ENCODE peak calls at places on chromosomes 11 and 22, in nine cellular contexts. J is putamen; Z is stimulated activated CD8-positive, alpha-beta memory T cell treated with anti-CD3 and anti-CD28 coated beads, Interleukin-2, amount 100 ng/mL, for 1 hour; W is spleen; K is stimulated activated CD4-positive, alpha-beta T cell treated with anti-CD3 and anti-CD28 coated beads, TNF-alpha, amount 100 ng/mL, for 48 hours; L is NCI-H460; A is HL-60; R is sciatic nerve; O is ELR. G is an unnamed sample.

GRCh38 chr11:62242021-62242420 is at the start of gene SCGB1D2:
- DNase-seq in J (no peak), Z (no peak), W (no peak), K (no peak), L (no peak), A (no peak), R (no peak), O (no peak), G (no peak)

GRCh38 chr11:77127969-77128691 is at the start of gene MYO7A:
- DNase-seq in J (peak; percentile 46), Z (no peak), W (no peak), K (no peak), L (no peak), A (no peak), R (peak; percentile 74), O (peak; percentile 34), G (no peak)

GRCh38 chr11:60810583-60810982 is 25.4 kb downstream of the MS4A10 start:
- DNase-seq in J (no peak), Z (no peak), W (no peak), K (no peak), L (no peak), A (no peak), R (no peak), O (no peak), G (no peak)

GRCh38 chr11:113634940-113635575 is 71.0 kb downstream of the TMPRSS5 start:
- DNase-seq in J (no peak), Z (no peak), W (no peak), K (no peak), L (no peak), A (no peak), R (no peak), O (no peak), G (no peak)

GRCh38 chr11:27025957-27026356 is 14.7 kb upstream of the BBOX1 start:
- DNase-seq in J (no peak), Z (no peak), W (no peak), K (no peak), L (no peak), A (no peak), R (no peak), O (no peak), G (no peak)

GRCh38 chr11:94757037-94757681 is 11.0 kb upstream of the AMOTL1 start:
- DNase-seq in J (no peak), Z (no peak), W (no peak), K (no peak), L (no peak), A (no peak), R (no peak), O (no peak), G (no peak)

GRCh38 chr11:129192150-129192549 is at the start of gene ARHGAP32:
- DNase-seq in J (no peak), Z (no peak), W (no peak), K (no peak), L (peak; percentile 31), A (no peak), R (no peak), O (peak; percentile 40), G (no peak)

GRCh38 chr11:63850946-63851345 is 12.0 kb downstream of the MARK2 start:
- DNase-seq in J (no peak), Z (no peak), W (peak; percentile 15), K (no peak), L (no peak), A (no peak), R (no peak), O (no peak), G (no peak)

GRCh38 chr22:46770151-46770641 is 7.7 kb downstream of the TBC1D22A start:
- DNase-seq in J (no peak), Z (no peak), W (peak; percentile 77), K (no peak), L (no peak), A (no peak), R (no peak), O (no peak), G (no peak)

GRCh38 chr11:3193373-3194015 is 25.1 kb downstream of the MRGPRG start:
- DNase-seq in J (no peak), Z (no peak), W (peak; percentile 51), K (no peak), L (no peak), A (no peak), R (no peak), O (no peak), G (no peak)

GRCh38 chr22:38284042-38284402 is 11.2 kb upstream of the TMEM184B start:
- DNase-seq in J (no peak), Z (no peak), W (no peak), K (no peak), L (no peak), A (no peak), R (no peak), O (peak; percentile 78), G (no peak)

GRCh38 chr11:107565219-107565937 is at the start of gene ALKBH8:
- DNase-seq in J (peak; percentile 85), Z (peak; percentile 55), W (peak; percentile 92), K (peak; percentile 72), L (peak; percentile 51), A (peak; percentile 61), R (peak; percentile 84), O (peak; percentile 81), G (peak; percentile 43)

GRCh38 chr22:23509571-23510302 is 70.4 kb downstream of the IGLL1 start:
- DNase-seq in J (no peak), Z (no peak), W (peak; percentile 25), K (no peak), L (no peak), A (no peak), R (no peak), O (peak; percentile 20), G (no peak)

GRCh38 chr22:45998638-45999378 is 21.8 kb upstream of the WNT7B start:
- DNase-seq in J (no peak), Z (no peak), W (peak; percentile 69), K (no peak), L (no peak), A (no peak), R (no peak), O (no peak), G (no peak)

GRCh38 chr22:38494498-38494897 is 11.6 kb downstream of the DDX17 start:
- DNase-seq in J (no peak), Z (no peak), W (no peak), K (no peak), L (no peak), A (no peak), R (no peak), O (no peak), G (no peak)

GRCh38 chr11:130897262-130898182 is 18.8 kb downstream of the SNX19 start:
- DNase-seq in J (peak; percentile 75), Z (no peak), W (no peak), K (no peak), L (peak; percentile 90), A (no peak), R (peak; percentile 82), O (peak; percentile 62), G (no peak)